ENCODE peak calls at places on chromosomes 3 and 15, in four cellular contexts. J is K562, T is IMR-90, L is GM12878. M is an unnamed sample.

GRCh38 chr15:99343836-99344551 is 92.7 kb downstream of the LRRC28 start:
- DNase-seq in J (no peak), T (no peak), L (no peak), M (peak)

GRCh38 chr15:80818996-80819395 is 39.8 kb downstream of the CEMIP start:
- DNase-seq in J (no peak), T (no peak), L (no peak), M (no peak)

GRCh38 chr3:192060160-192060783 is 599.3 kb downstream of the PYDC2 start:
- DNase-seq in J (no peak), T (no peak), L (no peak), M (no peak)

GRCh38 chr3:40780341-40780800 is 255.6 kb downstream of the ZNF621 start:
- DNase-seq in J (no peak), T (no peak), L (no peak), M (no peak)

GRCh38 chr3:151724846-151725562 is 8.7 kb upstream of the AADACL2 start:
- DNase-seq in J (no peak), T (peak), L (no peak), M (no peak)

GRCh38 chr15:42159381-42160015 is 3.1 kb upstream of the PLA2G4F start:
- DNase-seq in J (no peak), T (no peak), L (no peak), M (no peak)

GRCh38 chr3:53780171-53780570 is 66.0 kb downstream of the CHDH start:
- DNase-seq in J (no peak), T (peak), L (no peak), M (no peak)

GRCh38 chr3:184750684-184751083 is 38.8 kb upstream of the MAGEF1 start:
- DNase-seq in J (no peak), T (no peak), L (no peak), M (no peak)

GRCh38 chr3:45043715-45044299 is 17.7 kb downstream of the CLEC3B start:
- DNase-seq in J (peak), T (peak), L (no peak), M (no peak)

GRCh38 chr15:35005933-35006332 is 17.8 kb upstream of the ZNF770 start:
- DNase-seq in J (no peak), T (no peak), L (no peak), M (no peak)

GRCh38 chr3:112038863-112039262 is 4.3 kb downstream of the TMPRSS7 start:
- DNase-seq in J (no peak), T (peak), L (peak), M (peak)

GRCh38 chr3:12405432-12406272 is 78.6 kb upstream of the TSEN2 start:
- DNase-seq in J (peak), T (peak), L (no peak), M (peak)

GRCh38 chr3:12413721-12414255 is 70.5 kb upstream of the TSEN2 start:
- DNase-seq in J (no peak), T (no peak), L (no peak), M (no peak)

GRCh38 chr3:12409625-12410596 is 74.4 kb upstream of the TSEN2 start:
- DNase-seq in J (no peak), T (no peak), L (no peak), M (no peak)

GRCh38 chr3:12408984-12409383 is 75.3 kb upstream of the TSEN2 start:
- DNase-seq in J (no peak), T (no peak), L (no peak), M (no peak)
- TF ChIP-seq ELK1 in J (no peak), T (no peak), L (no peak), M (no peak)

GRCh38 chr3:128257632-128258031 is 104.4 kb downstream of the EEFSEC start:
- DNase-seq in J (no peak), T (no peak), L (no peak), M (no peak)
- TF ChIP-seq ELK1 in J (no peak), T (no peak), L (no peak), M (no peak)

GRCh38 chr3:194886836-194887235 is 201.2 kb downstream of the FAM43A start:
- DNase-seq in J (no peak), T (no peak), L (no peak), M (no peak)
- TF ChIP-seq ELK1 in J (no peak), T (no peak), L (no peak), M (no peak)

GRCh38 chr15:83365370-83365938 is 81.0 kb upstream of the BNC1 start:
- DNase-seq in J (no peak), T (peak), L (no peak), M (peak)
- TF ChIP-seq ELK1 in J (no peak), T (no peak), L (no peak), M (no peak)